ENCODE peak calls at places on chromosome 7, in ten cellular contexts. O is fibroblast of lung; D is GM23248; Q is CD8-positive, alpha-beta memory T cell; F is CD4-positive, CD25-positive, alpha-beta regulatory T cell; R is K562; H is small intestine; N is lower lobe of right lung; I is PC-9; U is pancreas. C is an unnamed sample.

GRCh38 chr7:150988230-150989226 is 2.3 kb upstream of the NOS3 start:
- DNase-seq in O (no peak), D (peak; percentile 43), Q (peak; percentile 71), F (peak; percentile 62), R (peak; percentile 91), H (no peak), N (no peak), I (no peak), U (no peak), C (peak; percentile 53)

GRCh38 chr7:135536160-135536559 is 21.6 kb upstream of the NUP205 start:
- DNase-seq in O (peak; percentile 59), D (peak; percentile 71), Q (no peak), F (no peak), R (no peak), H (peak; percentile 6), N (no peak), I (no peak), U (no peak), C (no peak)

GRCh38 chr7:30726296-30727006 is 25.5 kb upstream of the INMT start:
- DNase-seq in O (no peak), D (no peak), Q (peak; percentile 46), F (peak; percentile 49), R (no peak), H (no peak), N (no peak), I (no peak), U (no peak), C (no peak)

GRCh38 chr7:127187740-127188139 is 65.0 kb downstream of the GRM8 start:
- DNase-seq in O (no peak), D (no peak), Q (peak; percentile 16), F (no peak), R (no peak), H (no peak), N (no peak), I (no peak), U (no peak), C (no peak)

GRCh38 chr7:2966466-2967078 is 77.1 kb downstream of the CARD11 start:
- DNase-seq in O (no peak), D (no peak), Q (no peak), F (no peak), R (peak; percentile 32), H (no peak), N (no peak), I (no peak), U (peak; percentile 7), C (no peak)

GRCh38 chr7:40715053-40715430 is 580.2 kb downstream of the SUGCT start:
- DNase-seq in O (peak; percentile 60), D (peak; percentile 58), Q (no peak), F (no peak), R (no peak), H (no peak), N (no peak), I (no peak), U (no peak), C (no peak)

GRCh38 chr7:43006008-43006407 is 73.8 kb downstream of the MRPL32 start:
- DNase-seq in O (no peak), D (no peak), Q (no peak), F (no peak), R (peak; percentile 30), H (no peak), N (no peak), I (no peak), U (no peak), C (no peak)

GRCh38 chr7:6435486-6436384 is 12.0 kb downstream of the DAGLB start:
- DNase-seq in O (peak; percentile 61), D (peak; percentile 85), Q (peak; percentile 87), F (peak; percentile 86), R (peak; percentile 88), H (peak; percentile 74), N (peak; percentile 84), I (peak; percentile 84), U (peak; percentile 94), C (peak; percentile 85)

GRCh38 chr7:14381306-14381705 is 391.8 kb upstream of the ETV1 start:
- DNase-seq in O (peak; percentile 79), D (peak; percentile 41), Q (no peak), F (no peak), R (no peak), H (no peak), N (no peak), I (no peak), U (no peak), C (peak; percentile 8)

GRCh38 chr7:20331231-20331880 is 656 bp downstream of the ITGB8 start:
- DNase-seq in O (peak; percentile 48), D (peak; percentile 64), Q (no peak), F (peak; percentile 1), R (no peak), H (peak; percentile 35), N (peak; percentile 62), I (peak; percentile 52), U (peak; percentile 81), C (peak; percentile 55)

GRCh38 chr7:70506463-70506862 is 625.5 kb upstream of the GALNT17 start:
- DNase-seq in O (no peak), D (no peak), Q (no peak), F (no peak), R (peak; percentile 9), H (peak; percentile 69), N (no peak), I (no peak), U (no peak), C (peak; percentile 7)

GRCh38 chr7:80641548-80641947 is 3.1 kb downstream of the CD36 start:
- DNase-seq in O (no peak), D (peak; percentile 33), Q (no peak), F (no peak), R (no peak), H (no peak), N (no peak), I (no peak), U (no peak), C (no peak)

GRCh38 chr7:150992833-150993302 is 2.1 kb downstream of the NOS3 start:
- DNase-seq in O (peak; percentile 12), D (peak; percentile 49), Q (no peak), F (no peak), R (peak; percentile 93), H (no peak), N (no peak), I (no peak), U (no peak), C (peak; percentile 80)

GRCh38 chr7:107359520-107360316 is 110.1 kb upstream of the GPR22 start:
- DNase-seq in O (no peak), D (no peak), Q (no peak), F (no peak), R (peak; percentile 30), H (no peak), N (no peak), I (no peak), U (peak; percentile 18), C (no peak)
- H3K4me3 ChIP-seq in O (no peak overlapping the region), D (no peak overlapping the region), Q (no peak overlapping the region), F (no peak overlapping the region), R (no peak overlapping the region), H (no peak overlapping the region), N (no peak overlapping the region), I (no peak overlapping the region), U (no peak overlapping the region), C (no peak overlapping the region)

GRCh38 chr7:92508949-92509348 is 19.4 kb downstream of the PEX1 start:
- DNase-seq in O (no peak), D (no peak), Q (no peak), F (no peak), R (no peak), H (no peak), N (no peak), I (no peak), U (no peak), C (no peak)

GRCh38 chr7:92517626-92518025 is 10.7 kb downstream of the PEX1 start:
- DNase-seq in O (peak; percentile 3), D (peak; percentile 58), Q (no peak), F (no peak), R (no peak), H (no peak), N (no peak), I (no peak), U (no peak), C (no peak)

GRCh38 chr7:92513167-92513902 is 15.0 kb downstream of the PEX1 start:
- DNase-seq in O (no peak), D (no peak), Q (no peak), F (no peak), R (no peak), H (no peak), N (no peak), I (no peak), U (no peak), C (no peak)
- H3K36me3 ChIP-seq in O (no peaks in the 10 kb centered on the region), D (peaks cover 7% of the 10 kb centered on the region), Q (peaks cover 8% of the 10 kb centered on the region), F (peaks cover 33% of the 10 kb centered on the region), R (peaks cover 15% of the 10 kb centered on the region), H (peaks cover 7% of the 10 kb centered on the region), N (peaks cover 54% of the 10 kb centered on the region), I (no peaks in the 10 kb centered on the region), U (no peaks in the 10 kb centered on the region), C (peaks cover 46% of the 10 kb centered on the region)

GRCh38 chr7:26168458-26169023 is 16.5 kb downstream of the NFE2L3 start:
- DNase-seq in O (no peak), D (no peak), Q (no peak), F (no peak), R (no peak), H (no peak), N (no peak), I (no peak), U (no peak), C (no peak)

GRCh38 chr7:26167293-26167934 is 15.4 kb downstream of the NFE2L3 start:
- DNase-seq in O (no peak), D (no peak), Q (no peak), F (peak; percentile 42), R (no peak), H (peak; percentile 73), N (no peak), I (no peak), U (no peak), C (no peak)

GRCh38 chr7:26166681-26167266 is 14.8 kb downstream of the NFE2L3 start:
- DNase-seq in O (no peak), D (no peak), Q (no peak), F (no peak), R (no peak), H (peak; percentile 46), N (no peak), I (peak; percentile 58), U (no peak), C (no peak)

GRCh38 chr7:26169271-26169670 is 17.3 kb downstream of the NFE2L3 start:
- DNase-seq in O (no peak), D (no peak), Q (no peak), F (no peak), R (no peak), H (no peak), N (no peak), I (no peak), U (no peak), C (no peak)

GRCh38 chr7:26165950-26166680 is 14.1 kb downstream of the NFE2L3 start:
- DNase-seq in O (no peak), D (no peak), Q (no peak), F (no peak), R (no peak), H (no peak), N (no peak), I (no peak), U (no peak), C (no peak)
- H3K27ac ChIP-seq in O (no peak overlapping the region), D (no peak overlapping the region), Q (peak overlapping the region; percentile 28), F (peak overlapping the region; percentile 68), R (no peak overlapping the region), H (peak overlapping the region; percentile 55), N (no peak overlapping the region), I (peak overlapping the region; percentile 86), U (no peak overlapping the region), C (no peak overlapping the region)

DNA sequence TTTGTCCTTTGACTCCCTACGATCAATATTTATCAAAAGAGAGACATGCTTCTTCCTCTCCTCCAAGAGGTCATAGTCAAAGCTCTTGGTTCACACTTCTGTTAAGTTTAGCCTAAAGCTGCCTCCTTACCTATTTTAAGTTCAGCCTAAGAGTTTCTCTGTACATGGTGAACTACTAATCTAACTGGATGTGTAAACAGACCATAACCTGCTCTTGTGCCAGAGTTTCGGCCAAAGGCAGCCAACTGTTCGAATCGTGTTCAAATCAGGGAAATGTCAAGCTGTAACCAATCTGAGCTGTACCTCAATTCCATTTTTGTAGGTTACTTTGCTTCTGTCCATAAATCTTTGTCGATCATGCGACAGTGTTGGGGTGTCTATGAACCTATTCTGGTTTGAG is 414.8 kb downstream of the PHTF2 start:
- DNase-seq in O (no peak), D (no peak), Q (no peak), F (no peak), R (no peak), H (no peak), N (no peak), I (no peak), U (no peak), C (no peak)
- H3K4me3 ChIP-seq in O (no peak overlapping the region), D (no peak overlapping the region), Q (no peak overlapping the region), F (no peak overlapping the region), R (no peak overlapping the region), H (no peak overlapping the region), N (no peak overlapping the region), I (no peak overlapping the region), U (no peak overlapping the region), C (no peak overlapping the region)